ENCODE peak calls at places on chromosomes 6 and 20, in five cellular contexts. Y, B, A, N and Q are unnamed samples.

GRCh38 chr6:39276379-39276995 is 37.7 kb downstream of the KCNK17 start:
- DNase-seq in Y (no peak), B (no peak), A (no peak), N (no peak), Q (no peak)

GRCh38 chr20:49642808-49643207 is 70.9 kb downstream of the B4GALT5 start:
- DNase-seq in Y (no peak), B (no peak), A (no peak), N (no peak), Q (no peak)

GRCh38 chr6:130412556-130413290 is 46.9 kb downstream of the TMEM200A start:
- DNase-seq in Y (no peak), B (no peak), A (no peak), N (peak), Q (no peak)

GRCh38 chr6:57222684-57223077 is 574 bp upstream of the RAB23 start:
- DNase-seq in Y (no peak), B (no peak), A (no peak), N (no peak), Q (no peak)

GRCh38 chr20:59191036-59191755 is 27.6 kb downstream of the ZNF831 start:
- DNase-seq in Y (no peak), B (no peak), A (no peak), N (no peak), Q (no peak)

GRCh38 chr6:82691997-82692396 is 328.4 kb downstream of the TPBG start:
- DNase-seq in Y (no peak), B (no peak), A (no peak), N (no peak), Q (no peak)

GRCh38 chr6:44921787-44922186 is 406.3 kb upstream of the RUNX2 start:
- DNase-seq in Y (no peak), B (no peak), A (no peak), N (no peak), Q (no peak)

GRCh38 chr6:146950351-146950835 is 253.8 kb upstream of the STXBP5 start:
- DNase-seq in Y (peak), B (no peak), A (peak), N (peak), Q (no peak)

GRCh38 chr20:6735913-6736845 is 31.3 kb upstream of the BMP2 start:
- DNase-seq in Y (no peak), B (peak), A (no peak), N (no peak), Q (no peak)

GRCh38 chr6:168102093-168102985 is 23.3 kb upstream of the FRMD1 start:
- DNase-seq in Y (no peak), B (no peak), A (no peak), N (no peak), Q (no peak)